ENCODE peak calls at places on chromosomes 11 and 22, in six cellular contexts. M, E, H, L, N and Z are unnamed samples.

GRCh38 chr11:61787928-61788491 is 4.4 kb downstream of the TMEM258 start:
- DNase-seq in L (no peak), M (peak), N (no peak), H (no peak), E (peak), Z (peak)

GRCh38 chr22:47051435-47052175 is 289.2 kb downstream of the TBC1D22A start:
- DNase-seq in E (no peak), L (no peak), H (no peak), N (no peak), M (no peak), Z (no peak)

GRCh38 chr11:72787262-72788104 is 6.4 kb downstream of the STARD10 start:
- DNase-seq in N (no peak), L (no peak), H (no peak), E (no peak), M (peak), Z (no peak)

GRCh38 chr11:83064011-83064410 is 7.7 kb downstream of the RAB30 start:
- DNase-seq in L (no peak), E (no peak), M (no peak), N (no peak), H (no peak), Z (no peak)

GRCh38 chr11:112797072-112797471 is 164.1 kb upstream of the NCAM1 start:
- DNase-seq in L (no peak), N (no peak), E (peak), M (no peak), H (no peak), Z (no peak)

GRCh38 chr11:122046846-122047245 is 69.2 kb downstream of the BLID start:
- DNase-seq in L (no peak), N (no peak), E (peak), H (no peak), M (no peak), Z (no peak)

GRCh38 chr22:33472462-33473344 is 414.5 kb upstream of the SYN3 start:
- DNase-seq in N (no peak), M (no peak), E (peak), H (no peak), L (no peak), Z (no peak)

GRCh38 chr11:36817336-36817965 is 219.4 kb upstream of the RAG2 start:
- DNase-seq in E (no peak), H (no peak), L (no peak), N (no peak), M (no peak), Z (no peak)

GRCh38 chr11:16133867-16134266 is 222.5 kb downstream of the SOX6 start:
- DNase-seq in N (no peak), E (no peak), L (no peak), M (no peak), H (no peak), Z (no peak)

GRCh38 chr22:47813661-47814060 is 1051.2 kb downstream of the TBC1D22A start:
- DNase-seq in N (no peak), L (peak), H (no peak), M (no peak), E (no peak), Z (no peak)

GRCh38 chr11:77038029-77038824 is 4.0 kb downstream of the B3GNT6 start:
- DNase-seq in M (no peak), E (peak), H (no peak), L (no peak), N (no peak), Z (no peak)

GRCh38 chr11:74988541-74989268 is at the start of gene NEU3:
- DNase-seq in N (peak), E (peak), M (peak), H (peak), L (peak), Z (peak)

GRCh38 chr22:19872779-19873137 is 18.1 kb upstream of the GNB1L start:
- DNase-seq in N (no peak), E (no peak), M (no peak), L (no peak), H (no peak), Z (no peak)

GRCh38 chr11:82823635-82824614 is 76.3 kb downstream of the PRCP start:
- DNase-seq in E (peak), M (no peak), H (no peak), N (no peak), L (no peak), Z (peak)

GRCh38 chr11:66172146-66172545 is 96.3 kb upstream of the RAB1B start:
- DNase-seq in N (no peak), H (peak), E (peak), L (no peak), M (no peak), Z (no peak)

GRCh38 chr11:72758304-72758689 is 6.1 kb upstream of the ARAP1 start:
- DNase-seq in N (no peak), H (no peak), L (no peak), M (no peak), E (peak), Z (no peak)

GRCh38 chr22:43643362-43643761 is 168.7 kb downstream of the EFCAB6 start:
- DNase-seq in N (no peak), E (no peak), H (no peak), L (peak), M (no peak), Z (no peak)

GRCh38 chr11:128156486-128156885 is 430.9 kb downstream of the ETS1 start:
- DNase-seq in M (no peak), N (no peak), H (no peak), E (peak), L (no peak), Z (no peak)

GRCh38 chr11:96279421-96280290 is 63.3 kb downstream of the MAML2 start:
- DNase-seq in N (no peak), E (peak), L (no peak), H (no peak), M (no peak), Z (no peak)

GRCh38 chr11:57224537-57224936 is 12.5 kb downstream of the APLNR start:
- DNase-seq in M (no peak), N (peak), L (no peak), H (peak), E (peak), Z (peak)

GRCh38 chr11:14764899-14765527 is 121.4 kb downstream of the PDE3B start:
- DNase-seq in H (no peak), M (no peak), L (no peak), N (no peak), E (peak), Z (no peak)

GRCh38 chr11:1446623-1447022 is 40.0 kb downstream of the MOB2 start:
- DNase-seq in E (no peak), L (no peak), H (no peak), M (no peak), N (no peak), Z (no peak)

GRCh38 chr22:19440411-19441195 is 6.9 kb downstream of the C22orf39 start:
- DNase-seq in H (no peak), N (no peak), M (no peak), L (no peak), E (no peak), Z (no peak)

GRCh38 chr22:31400023-31400397 is 606 bp downstream of the DRG1 start:
- DNase-seq in M (no peak), L (no peak), H (no peak), N (no peak), E (peak), Z (no peak)

GRCh38 chr22:46833228-46833627 is 70.8 kb downstream of the TBC1D22A start:
- DNase-seq in N (no peak), E (peak), H (no peak), M (no peak), L (no peak), Z (peak)

GRCh38 chr11:10303558-10304363 is 1.1 kb upstream of the ADM start:
- DNase-seq in E (peak), H (peak), N (no peak), L (no peak), M (peak), Z (peak)

GRCh38 chr22:25448435-25449051 is 115.9 kb upstream of the GRK3 start:
- DNase-seq in L (peak), M (no peak), N (no peak), H (peak), E (peak), Z (no peak)

GRCh38 chr11:96388891-96389603 is 665 bp downstream of the CCDC82 start:
- DNase-seq in L (no peak), E (peak), N (no peak), H (no peak), M (no peak), Z (no peak)

GRCh38 chr11:4368286-4368685 is at the start of gene OR52B4:
- DNase-seq in L (no peak), H (no peak), M (no peak), E (no peak), N (no peak), Z (no peak)

GRCh38 chr22:23268877-23269276 is 88.6 kb downstream of the BCR start:
- DNase-seq in L (no peak), E (no peak), N (no peak), M (no peak), H (no peak), Z (no peak)

GRCh38 chr22:24992946-24993345 is 40.4 kb downstream of the KIAA1671 start:
- DNase-seq in L (no peak), M (no peak), N (no peak), E (no peak), H (no peak), Z (no peak)

GRCh38 chr22:45124176-45124857 is 39.4 kb upstream of the NUP50 start:
- DNase-seq in H (no peak), M (no peak), L (no peak), N (no peak), E (no peak), Z (no peak)

GRCh38 chr11:78698612-78699011 is 123.9 kb upstream of the NARS2 start:
- DNase-seq in E (peak), M (no peak), L (no peak), H (peak), N (peak), Z (no peak)

GRCh38 chr11:102269927-102270326 is 47.4 kb upstream of the BIRC3 start:
- DNase-seq in L (no peak), E (peak), M (no peak), N (no peak), H (no peak), Z (no peak)

GRCh38 chr11:119091966-119092879 is 7.5 kb downstream of the HMBS start:
- DNase-seq in H (no peak), L (no peak), E (no peak), N (no peak), M (no peak), Z (peak)

GRCh38 chr11:114553642-114554041 is 6.0 kb downstream of the NXPE1 start:
- DNase-seq in N (no peak), H (peak), M (no peak), E (no peak), L (no peak), Z (no peak)

GRCh38 chr11:130145975-130146776 is 13.4 kb upstream of the ST14 start:
- DNase-seq in H (peak), N (no peak), L (no peak), M (peak), E (peak), Z (no peak)
- TF ChIP-seq CTCF in H (peak), N (no peak), L (no peak), M (peak), E (peak), Z (peak)

GRCh38 chr22:38924197-38924952 is 33.0 kb upstream of the APOBEC3A start:
- DNase-seq in L (peak), M (peak), E (peak), H (peak), N (peak), Z (peak)

GRCh38 chr22:38921126-38921525 is 36.3 kb upstream of the APOBEC3A start:
- DNase-seq in E (no peak), N (no peak), M (peak), L (no peak), H (no peak), Z (no peak)

GRCh38 chr22:38921801-38922200 is 35.6 kb upstream of the APOBEC3A start:
- DNase-seq in E (no peak), H (no peak), M (peak), N (no peak), L (no peak), Z (no peak)

GRCh38 chr22:38925571-38926041 is 31.8 kb upstream of the APOBEC3A start:
- DNase-seq in N (no peak), M (no peak), L (peak), E (peak), H (peak), Z (no peak)

DNA sequence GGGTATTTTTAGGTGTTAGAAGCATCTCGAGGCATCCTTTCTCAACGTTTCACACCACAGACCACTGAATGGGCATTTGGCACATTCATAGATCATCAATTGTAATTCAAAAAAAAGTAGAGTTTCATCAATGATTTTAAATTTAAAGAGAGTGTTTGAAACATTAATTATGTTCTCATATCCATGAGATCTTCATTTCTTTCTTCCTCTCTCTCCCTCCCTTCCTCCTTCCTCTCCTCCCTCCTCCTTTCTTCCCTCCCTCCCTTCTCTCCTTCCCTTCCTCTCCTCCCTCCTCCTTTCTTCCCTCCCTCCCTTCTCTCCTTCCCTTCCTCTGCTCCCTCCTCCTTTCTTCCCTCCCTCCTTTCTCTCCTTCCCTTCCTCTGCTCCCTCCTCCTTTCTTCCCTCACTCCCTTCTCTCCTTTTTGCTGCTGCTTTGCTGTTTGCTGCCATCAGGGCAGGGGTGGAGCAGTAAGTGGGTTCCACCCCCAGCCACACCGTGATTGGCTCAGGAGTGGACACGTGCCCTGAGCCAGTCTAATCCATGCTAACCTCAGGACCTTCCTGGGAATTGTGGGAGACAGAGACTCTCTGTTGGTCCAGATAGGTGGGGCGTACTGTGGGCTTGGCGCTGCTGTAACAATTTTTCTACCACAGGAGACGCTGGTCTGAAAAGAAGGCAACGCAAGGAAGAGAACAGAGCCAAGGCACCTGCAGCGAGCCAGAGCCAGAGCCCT is 33.8 kb upstream of the APOBEC3A start:
- DNase-seq in L (peak), E (peak), M (peak), N (peak), H (peak), Z (peak)
- TF ChIP-seq CTCF in L (no peak), E (peak), M (peak), N (peak), H (peak), Z (peak)

GRCh38 chr11:85694385-85694980 is 8.5 kb upstream of the CCDC89 start:
- DNase-seq in E (peak), N (no peak), H (no peak), M (no peak), L (no peak), Z (peak)
- TF ChIP-seq CTCF in E (peak), N (peak), H (peak), M (peak), L (peak), Z (peak)

GRCh38 chr22:22061085-22062077 is 78.8 kb upstream of the TOP3B start:
- DNase-seq in N (peak), E (no peak), L (no peak), H (peak), M (peak), Z (peak)
- TF ChIP-seq CTCF in N (no peak), E (peak), L (peak), H (peak), M (no peak), Z (peak)

GRCh38 chr11:45211732-45212131 is 65.3 kb downstream of the PRDM11 start:
- DNase-seq in N (no peak), E (no peak), M (no peak), H (no peak), L (no peak), Z (no peak)
- TF ChIP-seq CTCF in N (no peak), E (no peak), M (no peak), H (no peak), L (no peak), Z (peak)

DNA sequence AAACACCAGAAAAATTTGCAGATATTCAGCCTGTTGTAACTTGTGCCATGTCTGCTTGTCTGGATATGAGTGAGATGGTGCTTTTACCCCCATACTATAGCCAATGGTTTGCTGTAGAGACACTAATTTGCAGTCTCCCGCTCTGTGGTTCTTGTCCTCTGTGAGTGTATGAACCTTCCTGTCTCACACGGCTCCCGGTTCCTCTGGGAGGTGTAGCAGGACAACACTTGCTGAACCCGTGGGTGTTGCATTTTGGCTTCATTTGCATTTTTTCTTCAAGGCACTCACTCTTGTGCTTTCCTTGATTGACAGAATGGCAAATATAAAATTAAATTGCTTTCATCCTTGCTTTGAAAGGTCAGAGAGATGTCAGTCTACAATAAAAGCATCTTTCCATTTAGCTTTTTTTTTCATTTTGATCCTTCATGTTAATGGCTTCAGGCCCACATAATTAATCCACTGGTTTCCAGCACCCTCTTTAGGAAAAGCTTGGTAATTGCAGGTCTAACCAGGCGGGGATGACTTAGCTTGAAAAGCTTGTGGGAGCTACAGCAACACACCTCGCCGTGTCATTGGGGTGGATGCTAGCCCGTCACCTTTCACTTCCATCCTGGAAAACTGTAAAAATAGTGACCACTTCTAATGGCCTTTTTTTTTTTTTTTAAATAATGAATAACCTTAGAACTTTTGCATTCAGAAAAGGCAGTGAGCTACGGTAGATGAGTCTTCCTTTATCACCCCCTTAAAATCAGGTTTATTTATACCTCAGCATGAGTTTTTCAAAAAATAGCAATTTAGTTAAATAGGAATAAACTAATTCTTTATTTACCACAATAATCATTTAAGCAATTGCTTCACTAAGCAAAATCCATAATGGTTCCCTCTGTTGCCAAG is 27.4 kb upstream of the ST14 start:
- DNase-seq in M (peak), L (no peak), E (peak), H (peak), N (peak), Z (peak)
- TF ChIP-seq CTCF in M (peak), L (peak), E (peak), H (peak), N (peak), Z (peak)

GRCh38 chr11:131938321-131938751 is 567.9 kb downstream of the NTM start:
- DNase-seq in H (no peak), N (no peak), M (no peak), L (no peak), E (peak), Z (no peak)
- TF ChIP-seq CTCF in H (no peak), N (no peak), M (no peak), L (no peak), E (no peak), Z (no peak)

DNA sequence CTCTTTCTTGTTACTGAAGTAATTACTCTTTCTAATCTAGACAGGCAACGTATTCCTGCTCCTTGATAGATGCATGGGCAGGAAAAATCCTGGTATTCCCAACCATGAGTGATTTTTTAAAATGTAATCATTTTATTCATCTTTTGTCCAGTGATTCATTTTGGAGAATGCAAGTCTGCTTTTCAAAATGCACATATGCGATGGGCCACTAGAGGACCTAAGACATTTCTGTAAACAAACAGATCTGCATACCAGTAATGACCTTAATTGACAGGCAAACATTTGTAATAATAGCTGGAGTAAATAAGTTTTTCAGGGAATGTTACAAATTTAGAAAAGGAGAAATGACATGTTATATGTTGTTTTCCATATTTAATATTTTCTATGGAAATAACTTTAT is 1167.6 kb downstream of the JRKL start:
- DNase-seq in M (no peak), L (no peak), N (no peak), E (no peak), H (no peak), Z (peak)
- TF ChIP-seq CTCF in M (peak), L (peak), N (no peak), E (peak), H (no peak), Z (peak)

GRCh38 chr11:35166369-35167360 is 27.7 kb downstream of the CD44 start:
- DNase-seq in H (peak), N (peak), E (peak), M (no peak), L (peak), Z (no peak)
- TF ChIP-seq CTCF in H (no peak), N (no peak), E (no peak), M (no peak), L (peak), Z (no peak)

GRCh38 chr11:21446939-21447590 is 745.8 kb upstream of the ANO5 start:
- DNase-seq in N (no peak), E (no peak), H (no peak), L (no peak), M (no peak), Z (no peak)
- TF ChIP-seq CTCF in N (no peak), E (no peak), H (no peak), L (no peak), M (no peak), Z (no peak)